ENCODE peak calls at places on chromosomes 12 and 14, in seven cellular contexts. Q, I, L, T, H, D and Z are unnamed samples.

GRCh38 chr14:24115451-24116110 is 832 bp upstream of the NRL start:
- DNase-seq in Q (no peak), I (no peak), L (no peak), T (no peak), H (no peak), D (no peak), Z (no peak)

GRCh38 chr12:55019784-55020183 is at the start of gene NEUROD4:
- DNase-seq in Q (peak; percentile 50), I (peak; percentile 61), L (no peak), T (peak; percentile 75), H (peak; percentile 55), D (no peak), Z (no peak)

GRCh38 chr12:50050410-50051280 is 6.8 kb upstream of the ASIC1 start:
- DNase-seq in Q (peak; percentile 64), I (peak; percentile 98), L (peak; percentile 82), T (peak; percentile 40), H (no peak), D (peak; percentile 57), Z (no peak)

GRCh38 chr14:104966261-104967143 is 11.7 kb downstream of the AHNAK2 start:
- DNase-seq in Q (no peak), I (no peak), L (peak; percentile 69), T (no peak), H (no peak), D (no peak), Z (no peak)

GRCh38 chr12:12540261-12541013 is 22.2 kb downstream of the DUSP16 start:
- DNase-seq in Q (no peak), I (peak; percentile 39), L (no peak), T (no peak), H (no peak), D (no peak), Z (no peak)

GRCh38 chr12:121711925-121712461 is 559 bp upstream of the TMEM120B start:
- DNase-seq in Q (peak; percentile 37), I (peak; percentile 69), L (peak; percentile 69), T (peak; percentile 49), H (peak; percentile 40), D (peak; percentile 32), Z (no peak)

GRCh38 chr14:94532462-94532861 is 23.2 kb upstream of the SERPINA12 start:
- DNase-seq in Q (peak; percentile 10), I (no peak), L (no peak), T (no peak), H (no peak), D (no peak), Z (no peak)

GRCh38 chr12:16583991-16584745 is 21.8 kb downstream of the LMO3 start:
- DNase-seq in Q (peak; percentile 34), I (no peak), L (no peak), T (no peak), H (no peak), D (no peak), Z (no peak)

GRCh38 chr12:93163260-93164036 is 214.3 kb upstream of the NUDT4 start:
- DNase-seq in Q (peak; percentile 95), I (no peak), L (no peak), T (no peak), H (no peak), D (no peak), Z (no peak)

GRCh38 chr14:92549853-92550244 is 36.3 kb downstream of the RIN3 start:
- DNase-seq in Q (peak; percentile 78), I (peak; percentile 30), L (peak; percentile 85), T (peak; percentile 79), H (peak; percentile 68), D (no peak), Z (peak; percentile 87)

GRCh38 chr14:50520947-50521815 is 11.2 kb downstream of the MAP4K5 start:
- DNase-seq in Q (peak; percentile 74), I (no peak), L (no peak), T (no peak), H (peak; percentile 46), D (peak; percentile 19), Z (no peak)

GRCh38 chr12:131559517-131560516 is 151.1 kb upstream of the SFSWAP start:
- DNase-seq in Q (no peak), I (peak; percentile 23), L (no peak), T (peak; percentile 77), H (no peak), D (no peak), Z (peak; percentile 55)

GRCh38 chr14:51035611-51036192 is 59.2 kb downstream of the TRIM9 start:
- DNase-seq in Q (no peak), I (no peak), L (no peak), T (no peak), H (no peak), D (no peak), Z (no peak)

GRCh38 chr12:92156704-92157395 is 11.2 kb upstream of the BTG1 start:
- DNase-seq in Q (no peak), I (no peak), L (no peak), T (no peak), H (no peak), D (no peak), Z (no peak)

GRCh38 chr12:130424858-130425697 is 87.4 kb downstream of the PIWIL1 start:
- DNase-seq in Q (no peak), I (no peak), L (no peak), T (no peak), H (no peak), D (peak; percentile 3), Z (peak; percentile 70)

GRCh38 chr14:36996133-36996856 is 176.1 kb downstream of the SLC25A21 start:
- DNase-seq in Q (peak; percentile 66), I (no peak), L (no peak), T (peak; percentile 31), H (no peak), D (no peak), Z (no peak)

GRCh38 chr14:49863483-49864262 is 11.1 kb upstream of the NEMF start:
- DNase-seq in Q (no peak), I (peak; percentile 46), L (no peak), T (peak; percentile 54), H (peak; percentile 42), D (no peak), Z (no peak)

GRCh38 chr14:55699131-55700057 is 119.4 kb downstream of the KTN1 start:
- DNase-seq in Q (peak; percentile 78), I (no peak), L (no peak), T (no peak), H (no peak), D (peak; percentile 26), Z (no peak)

GRCh38 chr12:111409403-111410228 is 3.9 kb downstream of the SH2B3 start:
- DNase-seq in Q (peak; percentile 77), I (peak; percentile 100), L (peak; percentile 82), T (no peak), H (peak; percentile 63), D (no peak), Z (no peak)

GRCh38 chr12:108390495-108391203 is 51.5 kb upstream of the CMKLR1 start:
- DNase-seq in Q (no peak), I (no peak), L (no peak), T (no peak), H (no peak), D (no peak), Z (no peak)

GRCh38 chr14:22532345-22533056 is 56.5 kb downstream of the DAD1 start:
- DNase-seq in Q (peak; percentile 70), I (no peak), L (no peak), T (no peak), H (no peak), D (no peak), Z (no peak)

GRCh38 chr14:50335389-50335788 is 23.3 kb downstream of the DMAC2L start:
- DNase-seq in Q (peak; percentile 59), I (no peak), L (peak; percentile 79), T (peak; percentile 82), H (peak; percentile 40), D (peak; percentile 51), Z (no peak)

GRCh38 chr12:124191024-124191359 is 103.9 kb upstream of the RFLNA start:
- DNase-seq in Q (peak; percentile 7), I (peak; percentile 57), L (no peak), T (no peak), H (no peak), D (no peak), Z (no peak)

DNA sequence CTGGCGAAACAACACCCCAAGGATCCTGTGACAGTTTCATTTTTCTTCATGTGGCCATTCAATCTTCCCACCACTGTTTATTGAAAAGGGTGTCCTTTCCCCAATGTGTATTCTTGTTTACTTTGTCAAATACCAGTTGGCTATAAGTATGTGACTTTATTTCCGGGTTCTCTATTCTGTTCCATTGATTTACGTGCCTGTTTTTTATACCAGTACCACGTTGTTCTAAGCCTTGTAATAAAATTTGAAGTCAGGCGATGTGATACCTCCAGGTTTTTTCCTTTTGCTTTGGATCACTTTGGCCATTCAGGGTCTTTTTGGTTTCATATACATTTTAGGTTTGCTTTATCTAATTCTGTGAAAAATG is 9.1 kb upstream of the MGAT4C start:
- DNase-seq in Q (no peak), I (no peak), L (no peak), T (no peak), H (no peak), D (no peak), Z (no peak)
- H3K4me3 ChIP-seq in Q (no peak overlapping the region), I (no peak overlapping the region), L (peak overlapping the region; percentile 28), T (no peak overlapping the region), H (no peak overlapping the region), D (peak overlapping the region; percentile 23), Z (peak overlapping the region; percentile 48)

GRCh38 chr12:6866163-6866919 is 990 bp upstream of the TPI1 start:
- DNase-seq in Q (no peak), I (no peak), L (peak; percentile 75), T (no peak), H (no peak), D (no peak), Z (no peak)
- H3K4me3 ChIP-seq in Q (peak overlapping the region; percentile 94), I (peak overlapping the region; percentile 57), L (peak overlapping the region; percentile 100), T (peak overlapping the region; percentile 90), H (no peak overlapping the region), D (peak overlapping the region; percentile 99), Z (peak overlapping the region; percentile 81)

GRCh38 chr12:84913151-84913550 is 552 bp upstream of the SLC6A15 start:
- DNase-seq in Q (no peak), I (no peak), L (no peak), T (peak; percentile 18), H (no peak), D (no peak), Z (no peak)
- H3K4me3 ChIP-seq in Q (peak overlapping the region; percentile 68), I (no peak overlapping the region), L (peak overlapping the region; percentile 38), T (peak overlapping the region; percentile 63), H (no peak overlapping the region), D (peak overlapping the region; percentile 33), Z (peak overlapping the region; percentile 73)

GRCh38 chr12:32191445-32191844 is 84.8 kb downstream of the BICD1 start:
- DNase-seq in Q (no peak), I (no peak), L (no peak), T (no peak), H (no peak), D (no peak), Z (no peak)

GRCh38 chr12:32197421-32197820 is 90.8 kb downstream of the BICD1 start:
- DNase-seq in Q (no peak), I (no peak), L (no peak), T (no peak), H (no peak), D (no peak), Z (no peak)

GRCh38 chr12:32198555-32198954 is 91.9 kb downstream of the BICD1 start:
- DNase-seq in Q (peak; percentile 13), I (no peak), L (no peak), T (no peak), H (no peak), D (no peak), Z (no peak)

GRCh38 chr12:32201096-32201495 is 94.4 kb downstream of the BICD1 start:
- DNase-seq in Q (no peak), I (no peak), L (no peak), T (no peak), H (no peak), D (no peak), Z (no peak)

GRCh38 chr12:32196250-32197198 is 89.9 kb downstream of the BICD1 start:
- DNase-seq in Q (no peak), I (no peak), L (no peak), T (no peak), H (no peak), D (no peak), Z (no peak)
- H3K4me3 ChIP-seq in Q (no peak overlapping the region), I (no peak overlapping the region), L (no peak overlapping the region), T (no peak overlapping the region), H (no peak overlapping the region), D (no peak overlapping the region), Z (no peak overlapping the region)

GRCh38 chr14:77270361-77271112 is 469 bp downstream of the NGB start:
- DNase-seq in Q (no peak), I (no peak), L (no peak), T (no peak), H (no peak), D (no peak), Z (no peak)
- H3K4me3 ChIP-seq in Q (no peak overlapping the region), I (no peak overlapping the region), L (no peak overlapping the region), T (peak overlapping the region; percentile 35), H (no peak overlapping the region), D (no peak overlapping the region), Z (no peak overlapping the region)